ENCODE peak calls at places on chromosome 19, in nine cellular contexts. H is GM23248, Z is hepatocyte, I is neural progenitor cell, O is SK-N-SH, R is PC-3, L is HCT116, U is MM.1S, F is OCI-LY7. Q is an unnamed sample.

GRCh38 chr19:8491574-8491973 is 10.9 kb downstream of the PRAM1 start:
- DNase-seq in H (no peak), Z (no peak), I (no peak), O (no peak), R (no peak), L (no peak), U (no peak), F (no peak), Q (peak)

GRCh38 chr19:58182989-58183821 is at the start of gene ZNF274:
- DNase-seq in H (peak), Z (peak), I (peak), O (peak), R (peak), L (peak), U (peak), F (peak), Q (peak)

GRCh38 chr19:31340059-31341025 is 8.9 kb downstream of the TSHZ3 start:
- DNase-seq in H (peak), Z (peak), I (no peak), O (peak), R (no peak), L (no peak), U (no peak), F (peak), Q (peak)

GRCh38 chr19:8849232-8849631 is 17.1 kb downstream of the MBD3L1 start:
- DNase-seq in H (no peak), Z (no peak), I (no peak), O (no peak), R (no peak), L (no peak), U (no peak), F (no peak), Q (no peak)

GRCh38 chr19:4455742-4456565 is 1.6 kb downstream of the UBXN6 start:
- DNase-seq in H (peak), Z (peak), I (peak), O (peak), R (peak), L (no peak), U (no peak), F (no peak), Q (no peak)

GRCh38 chr19:11164278-11164677 is 8.7 kb upstream of the SPC24 start:
- DNase-seq in H (peak), Z (no peak), I (no peak), O (no peak), R (no peak), L (no peak), U (no peak), F (no peak), Q (no peak)

GRCh38 chr19:48149430-48149829 is 20.7 kb downstream of the LIG1 start:
- DNase-seq in H (no peak), Z (no peak), I (no peak), O (no peak), R (no peak), L (no peak), U (no peak), F (no peak), Q (no peak)

GRCh38 chr19:14337510-14337909 is 43.7 kb upstream of the ADGRE5 start:
- DNase-seq in H (peak), Z (peak), I (peak), O (peak), R (peak), L (peak), U (no peak), F (peak), Q (peak)

GRCh38 chr19:10805075-10805757 is 30.8 kb downstream of the TMED1 start:
- DNase-seq in H (no peak), Z (no peak), I (no peak), O (no peak), R (no peak), L (no peak), U (no peak), F (no peak), Q (no peak)

GRCh38 chr19:33405491-33406461 is 32.3 kb downstream of the CEBPG start:
- DNase-seq in H (no peak), Z (no peak), I (no peak), O (peak), R (no peak), L (no peak), U (no peak), F (no peak), Q (no peak)

GRCh38 chr19:50461066-50461875 is 15.0 kb upstream of the EMC10 start:
- DNase-seq in H (peak), Z (peak), I (peak), O (peak), R (peak), L (peak), U (peak), F (peak), Q (peak)

GRCh38 chr19:38318595-38319142 is 976 bp upstream of the KCNK6 start:
- DNase-seq in H (no peak), Z (no peak), I (no peak), O (no peak), R (no peak), L (no peak), U (no peak), F (no peak), Q (no peak)

GRCh38 chr19:38321646-38322323 is 2.1 kb downstream of the KCNK6 start:
- DNase-seq in H (peak), Z (peak), I (peak), O (no peak), R (no peak), L (no peak), U (no peak), F (no peak), Q (no peak)

GRCh38 chr19:38317104-38317612 is 1.4 kb upstream of the YIF1B start:
- DNase-seq in H (no peak), Z (no peak), I (no peak), O (no peak), R (no peak), L (no peak), U (no peak), F (no peak), Q (no peak)

GRCh38 chr19:38320969-38321339 is 1.3 kb downstream of the KCNK6 start:
- DNase-seq in H (no peak), Z (no peak), I (no peak), O (no peak), R (no peak), L (no peak), U (no peak), F (no peak), Q (no peak)

DNA sequence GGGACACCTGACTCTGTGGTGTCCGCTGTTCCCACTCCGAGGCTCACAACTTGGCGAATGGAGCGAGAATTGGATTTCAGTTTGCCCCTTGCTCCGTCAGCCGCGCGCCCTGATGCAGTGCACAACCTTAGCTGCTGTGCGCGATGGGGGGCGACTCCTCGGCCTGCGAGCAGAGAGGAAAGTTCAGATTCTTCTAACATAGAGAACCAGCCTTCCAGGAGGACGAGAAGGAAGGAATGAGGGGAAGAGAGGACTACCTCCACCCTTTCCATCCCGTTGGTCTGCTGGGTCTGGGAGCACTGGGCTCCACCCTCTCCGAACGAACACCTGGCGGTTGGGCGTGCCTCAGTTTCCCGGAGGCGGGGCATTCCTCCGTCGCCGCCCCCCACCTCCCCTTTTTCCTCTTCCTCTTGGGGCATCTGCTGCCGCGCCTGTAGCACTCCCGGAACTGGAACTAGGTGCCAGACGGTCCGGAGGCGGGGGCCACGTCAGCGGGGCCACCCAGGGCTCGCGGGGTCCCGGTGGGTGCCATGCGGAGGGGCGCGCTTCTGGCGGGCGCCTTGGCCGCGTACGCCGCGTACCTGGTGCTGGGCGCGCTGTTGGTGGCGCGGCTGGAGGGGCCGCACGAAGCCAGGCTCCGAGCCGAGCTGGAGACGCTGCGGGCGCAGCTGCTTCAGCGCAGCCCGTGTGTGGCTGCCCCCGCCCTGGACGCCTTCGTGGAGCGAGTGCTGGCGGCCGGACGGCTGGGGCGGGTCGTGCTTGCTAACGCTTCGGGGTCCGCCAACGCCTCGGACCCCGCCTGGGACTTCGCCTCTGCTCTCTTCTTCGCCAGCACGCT is at the start of gene KCNK6:
- DNase-seq in H (peak), Z (peak), I (peak), O (peak), R (no peak), L (no peak), U (no peak), F (peak), Q (peak)
- TF ChIP-seq EZH2phosphoT487 in H (no peak), Z (no peak), I (peak), O (no peak), R (no peak), L (no peak), U (no peak), F (no peak), Q (no peak)

DNA sequence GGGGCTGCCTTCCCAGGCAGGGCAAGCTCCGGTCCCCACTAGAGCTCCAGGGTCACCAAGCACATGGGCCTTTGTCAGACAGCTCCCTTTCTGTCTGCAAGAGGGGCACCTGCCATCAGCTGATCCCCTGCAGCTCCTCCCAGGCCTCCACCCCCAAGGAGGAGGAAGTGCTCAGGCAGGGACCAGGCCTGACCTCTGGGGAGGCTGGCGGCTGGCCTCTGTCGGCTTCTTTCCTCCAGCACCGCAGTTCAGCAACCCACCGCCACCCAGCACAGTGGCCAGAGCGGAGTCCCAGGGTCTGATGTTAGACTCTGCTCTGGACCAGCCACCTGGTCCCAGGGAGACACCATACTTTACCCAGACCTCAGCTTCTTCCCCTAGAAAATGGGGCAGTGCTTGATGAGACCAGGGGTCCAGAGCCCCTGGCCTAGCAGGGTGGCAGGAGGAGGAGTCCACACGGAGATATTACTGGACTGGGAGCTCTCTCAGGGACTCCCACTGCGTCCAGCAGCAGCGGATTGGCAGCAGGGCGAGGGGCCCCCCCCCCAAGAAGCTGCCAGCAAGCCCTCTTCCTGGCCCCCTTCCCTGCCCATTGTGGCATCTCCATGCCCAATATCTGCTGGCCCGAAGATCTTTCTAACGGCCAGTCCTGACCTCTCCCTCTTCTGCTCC is 24.1 kb downstream of the NKPD1 start:
- DNase-seq in H (no peak), Z (no peak), I (peak), O (peak), R (no peak), L (no peak), U (peak), F (peak), Q (no peak)
- H3K4me2 ChIP-seq in H (no peak), Z (no peak), I (peak), O (no peak), R (no peak), L (no peak), U (peak), F (peak), Q (no peak)

DNA sequence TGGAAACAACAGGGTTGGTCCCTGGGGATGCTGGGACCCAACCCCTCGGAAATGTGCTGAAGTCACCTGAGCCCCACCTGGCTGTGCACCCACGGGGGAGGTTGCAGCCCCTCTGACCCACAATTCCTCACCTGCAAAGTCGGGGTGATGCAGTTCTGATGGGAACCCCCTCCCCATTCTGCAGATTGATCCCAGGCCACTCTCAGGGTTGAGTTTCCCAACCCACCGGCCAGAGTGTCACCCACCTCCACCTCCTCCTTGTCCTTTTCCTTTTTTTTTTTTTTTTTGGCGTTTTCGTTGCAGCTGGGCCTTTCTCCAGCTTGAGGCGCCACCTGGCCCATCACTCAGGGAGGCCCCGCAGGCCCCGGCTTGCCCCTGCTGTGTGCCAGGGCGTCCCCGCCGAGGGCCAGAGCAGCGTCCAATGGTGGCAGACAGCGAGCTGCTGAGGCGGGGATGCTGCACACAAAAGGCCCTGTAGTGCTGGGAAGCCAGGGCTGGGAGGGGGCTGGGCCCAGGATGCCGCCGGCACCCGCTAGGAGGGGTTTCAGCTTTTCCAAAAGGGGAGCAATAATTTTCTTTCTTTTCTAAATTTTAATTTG is 4.6 kb downstream of the PIK3R2 start:
- DNase-seq in H (no peak), Z (peak), I (peak), O (peak), R (no peak), L (no peak), U (no peak), F (peak), Q (peak)
- TF ChIP-seq EZH2phosphoT487 in H (no peak), Z (no peak), I (no peak), O (no peak), R (no peak), L (no peak), U (no peak), F (no peak), Q (no peak)

GRCh38 chr19:34904521-34904845 is 22.2 kb upstream of the ZNF30 start:
- DNase-seq in H (no peak), Z (no peak), I (no peak), O (no peak), R (no peak), L (no peak), U (no peak), F (no peak), Q (peak)
- H3K4me2 ChIP-seq in H (no peak), Z (peak), I (peak), O (no peak), R (no peak), L (no peak), U (no peak), F (no peak), Q (peak)

DNA sequence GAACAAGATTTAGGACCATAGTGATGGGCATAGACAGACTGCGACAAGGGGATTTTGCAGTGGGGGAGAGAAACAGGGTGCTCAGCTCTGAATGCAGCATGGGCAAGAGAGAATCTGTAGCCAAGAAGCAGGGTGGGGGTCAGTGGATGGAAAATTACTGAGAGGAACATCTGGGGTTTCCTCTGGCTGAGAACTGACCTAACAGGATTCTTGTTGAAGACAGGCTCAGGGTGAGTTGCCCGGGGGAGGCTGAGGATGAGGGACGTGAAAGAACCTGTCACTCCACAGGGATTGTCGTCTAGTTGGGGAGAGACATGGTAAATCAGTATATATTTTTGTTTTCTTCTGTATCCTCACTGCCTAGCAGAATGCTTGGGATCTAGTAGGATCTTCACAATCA is 118.7 kb upstream of the PEG3 start:
- DNase-seq in H (no peak), Z (no peak), I (no peak), O (no peak), R (no peak), L (no peak), U (no peak), F (no peak), Q (no peak)
- TF ChIP-seq EZH2phosphoT487 in H (no peak), Z (no peak), I (no peak), O (no peak), R (no peak), L (no peak), U (no peak), F (no peak), Q (no peak)

GRCh38 chr19:56321254-56321980 is 6.8 kb upstream of the ZSCAN5A start:
- DNase-seq in H (no peak), Z (no peak), I (no peak), O (peak), R (no peak), L (no peak), U (no peak), F (no peak), Q (no peak)

GRCh38 chr19:56316728-56317127 is 2.1 kb upstream of the ZSCAN5A start:
- DNase-seq in H (no peak), Z (no peak), I (no peak), O (no peak), R (no peak), L (no peak), U (no peak), F (no peak), Q (no peak)

GRCh38 chr19:56317749-56318148 is 3.1 kb upstream of the ZSCAN5A start:
- DNase-seq in H (no peak), Z (no peak), I (no peak), O (no peak), R (no peak), L (no peak), U (no peak), F (no peak), Q (no peak)

GRCh38 chr19:56324425-56324824 is 9.8 kb upstream of the ZSCAN5A start:
- DNase-seq in H (no peak), Z (no peak), I (no peak), O (no peak), R (no peak), L (no peak), U (no peak), F (no peak), Q (no peak)

GRCh38 chr19:56321981-56322558 is 7.4 kb upstream of the ZSCAN5A start:
- DNase-seq in H (no peak), Z (no peak), I (no peak), O (no peak), R (no peak), L (no peak), U (no peak), F (peak), Q (no peak)
- H3K4me2 ChIP-seq in H (no peak), Z (no peak), I (no peak), O (no peak), R (no peak), L (no peak), U (no peak), F (peak), Q (no peak)

DNA sequence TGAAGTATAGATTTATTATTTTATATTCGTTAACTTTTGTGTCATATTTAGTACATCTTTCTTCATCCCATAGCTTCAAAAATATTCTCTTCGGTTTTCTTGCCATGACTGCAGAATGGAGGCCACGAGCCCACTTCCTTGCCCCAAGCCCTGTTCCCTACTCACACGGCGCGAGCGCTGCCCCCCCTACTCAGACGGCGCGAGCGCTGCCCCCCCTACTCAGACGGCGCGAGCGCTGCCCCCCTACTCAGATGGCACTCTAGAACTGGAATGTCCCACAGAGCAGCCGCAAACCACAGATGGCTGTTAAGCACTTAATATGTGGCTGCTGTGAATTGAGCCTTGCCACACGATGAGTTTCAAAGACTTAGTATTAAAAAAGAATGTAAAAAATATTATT is 102.2 kb upstream of the PEG3 start:
- DNase-seq in H (peak), Z (peak), I (peak), O (peak), R (no peak), L (no peak), U (no peak), F (peak), Q (no peak)
- TF ChIP-seq EZH2phosphoT487 in H (no peak), Z (no peak), I (no peak), O (no peak), R (no peak), L (no peak), U (no peak), F (no peak), Q (no peak)

GRCh38 chr19:12694641-12695040 is 1.8 kb downstream of the FBXW9 start:
- DNase-seq in H (no peak), Z (no peak), I (no peak), O (no peak), R (no peak), L (no peak), U (no peak), F (no peak), Q (no peak)
- H3K4me2 ChIP-seq in H (no peak), Z (no peak), I (no peak), O (peak), R (no peak), L (peak), U (no peak), F (peak), Q (no peak)

GRCh38 chr19:6725513-6726231 is 5.2 kb upstream of the C3 start:
- DNase-seq in H (no peak), Z (no peak), I (no peak), O (no peak), R (no peak), L (no peak), U (no peak), F (no peak), Q (no peak)

GRCh38 chr19:6723108-6723618 is 2.7 kb upstream of the C3 start:
- DNase-seq in H (peak), Z (peak), I (no peak), O (no peak), R (peak), L (no peak), U (no peak), F (no peak), Q (peak)

GRCh38 chr19:6721773-6722172 is 1.3 kb upstream of the C3 start:
- DNase-seq in H (no peak), Z (no peak), I (no peak), O (no peak), R (no peak), L (no peak), U (no peak), F (peak), Q (no peak)

GRCh38 chr19:6723738-6724137 is 3.3 kb upstream of the C3 start:
- DNase-seq in H (no peak), Z (no peak), I (no peak), O (no peak), R (no peak), L (no peak), U (no peak), F (peak), Q (no peak)

DNA sequence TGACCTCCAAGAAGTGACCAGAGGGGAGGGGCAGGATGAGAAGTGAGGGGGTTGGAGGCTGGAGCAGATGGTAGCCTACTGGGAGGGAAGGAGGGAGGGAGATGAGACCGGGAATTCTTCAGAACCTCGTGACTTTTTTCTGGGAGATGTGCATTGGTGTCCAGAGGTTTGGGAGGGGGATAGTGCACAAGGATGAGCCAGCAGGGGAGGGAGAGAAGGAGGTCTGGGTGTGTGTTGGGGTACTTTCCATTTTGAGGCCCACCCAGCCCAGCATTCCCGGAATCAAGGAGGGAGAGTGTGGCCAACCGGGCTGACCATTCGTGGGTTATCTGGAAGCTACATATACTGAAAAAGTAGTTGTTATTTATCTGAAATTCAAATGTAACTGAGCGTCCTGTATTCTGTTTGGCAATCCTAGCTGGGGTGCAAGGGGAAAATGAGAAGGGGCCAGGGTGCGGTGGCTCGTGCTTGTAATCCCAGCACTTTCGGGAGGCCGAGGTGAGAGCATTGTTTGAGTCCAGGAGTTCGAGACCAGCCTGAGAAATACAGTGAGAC is 4.3 kb upstream of the C3 start:
- DNase-seq in H (no peak), Z (no peak), I (no peak), O (no peak), R (no peak), L (no peak), U (no peak), F (no peak), Q (no peak)
- TF ChIP-seq EZH2phosphoT487 in H (no peak), Z (no peak), I (no peak), O (no peak), R (no peak), L (no peak), U (no peak), F (no peak), Q (no peak)

GRCh38 chr19:36574762-36575161 is 1.7 kb upstream of the ZNF529 start:
- DNase-seq in H (peak), Z (no peak), I (no peak), O (no peak), R (no peak), L (no peak), U (no peak), F (no peak), Q (no peak)
- H3K4me2 ChIP-seq in H (peak), Z (peak), I (peak), O (peak), R (peak), L (no peak), U (no peak), F (peak), Q (peak)

Q was measured in GM23338.